ENCODE peak calls at places on chromosomes 11 and 22, in eight cellular contexts. Y is lower lobe of right lung; B is neuronal stem cell; D is A549; F is IMR-90; P is CD4-positive, alpha-beta memory T cell; J is colonic mucosa; Z is fibroblast of lung. E is an unnamed sample.

GRCh38 chr22:35688913-35689675 is 28.6 kb upstream of the APOL5 start:
- DNase-seq in Y (no peak), B (no peak), D (no peak), F (peak; percentile 59), P (no peak), J (no peak), Z (no peak), E (no peak)

GRCh38 chr11:43396617-43397016 is 37.9 kb downstream of the TTC17 start:
- DNase-seq in Y (no peak), B (no peak), D (no peak), F (no peak), P (no peak), J (no peak), Z (no peak), E (no peak)

GRCh38 chr11:65776196-65776595 is 4.6 kb downstream of the AP5B1 start:
- DNase-seq in Y (peak; percentile 77), B (no peak), D (no peak), F (peak; percentile 8), P (no peak), J (no peak), Z (peak; percentile 53), E (no peak)

GRCh38 chr22:32204856-32205722 is at the start of gene RFPL2:
- DNase-seq in Y (peak; percentile 69), B (peak; percentile 69), D (peak; percentile 58), F (peak; percentile 1), P (peak; percentile 44), J (no peak), Z (no peak), E (peak; percentile 71)

GRCh38 chr11:100929377-100929776 is 200.2 kb downstream of the PGR start:
- DNase-seq in Y (no peak), B (no peak), D (no peak), F (peak; percentile 81), P (no peak), J (no peak), Z (peak; percentile 61), E (no peak)

GRCh38 chr11:62671272-62671603 is 235 bp upstream of the UQCC3 start:
- DNase-seq in Y (no peak), B (no peak), D (no peak), F (no peak), P (peak; percentile 69), J (no peak), Z (no peak), E (no peak)

GRCh38 chr11:118530180-118530682 is 761 bp upstream of the TMEM25 start:
- DNase-seq in Y (no peak), B (no peak), D (no peak), F (peak; percentile 5), P (no peak), J (peak; percentile 45), Z (peak; percentile 16), E (no peak)

GRCh38 chr11:96706761-96707160 is 316.9 kb downstream of the JRKL start:
- DNase-seq in Y (no peak), B (no peak), D (no peak), F (no peak), P (no peak), J (peak; percentile 18), Z (no peak), E (no peak)

GRCh38 chr22:50705219-50705691 is 32.6 kb downstream of the SHANK3 start:
- DNase-seq in Y (peak; percentile 52), B (peak; percentile 93), D (no peak), F (peak; percentile 70), P (no peak), J (no peak), Z (peak; percentile 72), E (no peak)

GRCh38 chr11:62856333-62856910 is 17.0 kb upstream of the WDR74 start:
- DNase-seq in Y (no peak), B (no peak), D (no peak), F (no peak), P (peak; percentile 29), J (no peak), Z (no peak), E (no peak)

GRCh38 chr11:6606471-6607189 is 3.1 kb downstream of the ILK start:
- DNase-seq in Y (peak; percentile 91), B (peak; percentile 84), D (peak; percentile 93), F (peak; percentile 95), P (no peak), J (peak; percentile 92), Z (peak; percentile 93), E (peak; percentile 93)
- H3K4me3 ChIP-seq in Y (peak overlapping the region; percentile 86), B (no peak overlapping the region), D (peak overlapping the region; percentile 3), F (peak overlapping the region; percentile 0), P (no peak overlapping the region), J (no peak overlapping the region), Z (peak overlapping the region; percentile 14), E (peak overlapping the region; percentile 8)

DNA sequence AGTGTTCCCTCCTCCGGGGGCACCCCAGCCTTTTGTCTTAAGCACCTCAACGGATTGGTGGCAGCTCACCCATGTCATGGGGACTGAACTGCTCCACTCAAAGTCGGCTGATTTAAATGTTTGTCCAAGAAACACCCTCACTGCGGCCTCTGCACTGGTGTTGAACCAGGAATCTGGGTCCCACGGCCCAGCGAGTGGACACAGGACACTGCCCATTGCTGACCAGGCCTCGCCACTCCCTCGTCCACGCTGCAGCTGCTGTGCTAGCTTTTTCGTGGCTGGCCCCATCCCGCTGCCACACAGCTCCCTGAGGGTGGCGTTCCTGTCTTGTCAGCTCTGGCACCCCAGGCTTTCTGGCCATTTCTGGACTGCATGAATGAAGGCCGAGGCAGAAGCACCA is 646.2 kb downstream of the BRD1 start:
- DNase-seq in Y (peak; percentile 36), B (no peak), D (no peak), F (no peak), P (no peak), J (no peak), Z (no peak), E (no peak)
- H3K9me3 ChIP-seq in Y (no peaks in the 10 kb centered on the region), B (no peaks in the 10 kb centered on the region), D (no peaks in the 10 kb centered on the region), F (peaks cover 77% of the 10 kb centered on the region), P (no peaks in the 10 kb centered on the region), J (no peaks in the 10 kb centered on the region), Z (no peaks in the 10 kb centered on the region), E (no peaks in the 10 kb centered on the region)

GRCh38 chr11:75431533-75432525 is 1.2 kb downstream of the KLHL35 start:
- DNase-seq in Y (no peak), B (no peak), D (no peak), F (no peak), P (no peak), J (peak; percentile 32), Z (no peak), E (no peak)

GRCh38 chr11:75430692-75431532 is 2.1 kb downstream of the KLHL35 start:
- DNase-seq in Y (no peak), B (no peak), D (no peak), F (no peak), P (no peak), J (no peak), Z (no peak), E (no peak)

GRCh38 chr11:75429641-75429901 is 3.4 kb downstream of the KLHL35 start:
- DNase-seq in Y (no peak), B (no peak), D (no peak), F (no peak), P (no peak), J (no peak), Z (no peak), E (no peak)

GRCh38 chr11:75428989-75429640 is 3.9 kb downstream of the KLHL35 start:
- DNase-seq in Y (no peak), B (no peak), D (no peak), F (no peak), P (no peak), J (no peak), Z (no peak), E (no peak)

GRCh38 chr11:75429902-75430691 is 2.9 kb downstream of the KLHL35 start:
- DNase-seq in Y (peak; percentile 85), B (no peak), D (peak; percentile 57), F (peak; percentile 63), P (peak; percentile 79), J (peak; percentile 62), Z (peak; percentile 65), E (peak; percentile 67)
- H3K4me3 ChIP-seq in Y (peak overlapping the region; percentile 50), B (peak overlapping the region; percentile 71), D (peak overlapping the region; percentile 45), F (peak overlapping the region; percentile 40), P (peak overlapping the region; percentile 54), J (peak overlapping the region; percentile 20), Z (no peak overlapping the region), E (peak overlapping the region; percentile 28)

DNA sequence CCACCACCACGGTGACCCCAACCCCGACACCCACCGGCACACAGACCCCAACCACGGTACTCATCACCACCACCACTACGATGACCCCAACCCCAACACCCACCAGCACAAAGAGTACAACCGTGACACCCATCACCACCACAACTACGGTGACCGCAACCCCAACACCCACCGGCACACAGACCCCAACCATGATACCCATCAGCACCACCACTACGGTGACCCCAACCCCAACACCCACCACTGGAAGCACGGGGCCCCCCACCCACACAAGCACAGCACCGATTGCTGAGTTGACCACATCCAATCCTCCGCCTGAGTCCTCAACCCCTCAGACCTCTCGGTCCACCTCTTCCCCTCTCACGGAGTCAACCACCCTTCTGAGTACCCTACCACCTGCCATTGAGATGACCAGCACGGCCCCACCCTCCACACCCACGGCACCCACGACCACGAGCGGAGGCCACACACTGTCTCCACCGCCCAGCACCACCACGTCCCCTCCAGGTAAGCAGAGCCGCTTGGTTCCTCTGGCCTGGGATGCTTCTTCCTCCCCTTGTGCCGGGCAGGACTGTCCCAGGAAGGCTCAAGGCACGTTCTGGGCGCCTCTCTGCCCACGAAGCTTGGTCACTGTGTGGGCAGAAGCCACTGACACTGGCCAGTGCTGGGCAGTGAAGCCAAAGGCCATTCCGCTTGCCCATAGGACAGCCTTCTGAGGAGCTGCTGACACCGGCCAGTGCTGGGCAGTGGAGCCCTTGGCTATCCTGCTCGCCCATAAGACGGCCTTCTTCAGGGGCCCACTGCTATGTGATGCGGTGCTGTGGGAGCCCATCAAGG is 25.1 kb downstream of the MUC2 start:
- DNase-seq in Y (peak; percentile 22), B (no peak), D (no peak), F (no peak), P (no peak), J (no peak), Z (no peak), E (no peak)
- H3K9me3 ChIP-seq in Y (no peaks in the 10 kb centered on the region), B (no peaks in the 10 kb centered on the region), D (peaks cover 11% of the 10 kb centered on the region), F (peaks cover 9% of the 10 kb centered on the region), P (no peaks in the 10 kb centered on the region), J (no peaks in the 10 kb centered on the region), Z (peaks cover 2% of the 10 kb centered on the region), E (no peaks in the 10 kb centered on the region)

GRCh38 chr22:42431401-42432019 is 693 bp downstream of the NFAM1 start:
- DNase-seq in Y (no peak), B (no peak), D (no peak), F (no peak), P (no peak), J (no peak), Z (no peak), E (no peak)
- H3K4me3 ChIP-seq in Y (peak overlapping the region; percentile 55), B (no peak overlapping the region), D (no peak overlapping the region), F (no peak overlapping the region), P (no peak overlapping the region), J (no peak overlapping the region), Z (no peak overlapping the region), E (no peak overlapping the region)

GRCh38 chr22:19319281-19319680 is 27.8 kb upstream of the CLTCL1 start:
- DNase-seq in Y (no peak), B (no peak), D (no peak), F (no peak), P (no peak), J (no peak), Z (no peak), E (no peak)
- H3K9me3 ChIP-seq in Y (peaks cover 36% of the 10 kb centered on the region), B (peaks cover 10% of the 10 kb centered on the region), D (peaks cover 39% of the 10 kb centered on the region), F (peaks cover 14% of the 10 kb centered on the region), P (no peaks in the 10 kb centered on the region), J (no peaks in the 10 kb centered on the region), Z (no peaks in the 10 kb centered on the region), E (peaks cover 16% of the 10 kb centered on the region)